ENCODE peak calls at places on chromosomes 6 and 20, in six cellular contexts. T is NCI-H510A; H is endothelial cell; N is MCF 10A; D is stimulated activated CD8-positive, alpha-beta memory T cell treated with anti-CD3 and anti-CD28 coated beads, Interleukin-12 subunit alpha, Interleukin-12 subunit beta, amount 100 ng/mL, for 1 hour; E is ACHN. W is an unnamed sample.

GRCh38 chr6:44176130-44176934 is 17.7 kb downstream of the CAPN11 start:
- DNase-seq in T (no peak), E (no peak), H (no peak), D (no peak), N (no peak), W (no peak)

GRCh38 chr6:155335265-155335664 is 21.0 kb upstream of the TFB1M start:
- DNase-seq in E (no peak), T (no peak), N (no peak), D (no peak), H (no peak), W (no peak)

GRCh38 chr6:5422321-5422915 is 161.1 kb downstream of the FARS2 start:
- DNase-seq in N (peak; percentile 53), T (peak; percentile 3), H (peak; percentile 53), D (no peak), E (peak; percentile 35), W (peak; percentile 30)

GRCh38 chr20:49983848-49984408 is 1.1 kb downstream of the SNAI1 start:
- DNase-seq in D (no peak), E (no peak), T (no peak), H (no peak), N (no peak), W (peak; percentile 51)

GRCh38 chr6:39923394-39923793 is 10.9 kb downstream of the MOCS1 start:
- DNase-seq in T (peak; percentile 57), E (no peak), D (no peak), N (peak; percentile 48), H (no peak), W (no peak)

GRCh38 chr20:4025125-4025524 is 9.8 kb upstream of the RNF24 start:
- DNase-seq in D (no peak), H (no peak), E (no peak), N (no peak), T (no peak), W (no peak)

GRCh38 chr6:17957488-17957887 is 29.9 kb downstream of the KIF13A start:
- DNase-seq in N (no peak), H (no peak), E (no peak), D (no peak), T (no peak), W (no peak)

GRCh38 chr6:107977283-107977682 is 19.3 kb upstream of the SEC63 start:
- DNase-seq in T (no peak), D (no peak), E (peak; percentile 38), H (peak; percentile 11), N (peak; percentile 43), W (no peak)

GRCh38 chr6:12870033-12870432 is 153.5 kb downstream of the PHACTR1 start:
- DNase-seq in E (no peak), T (no peak), D (no peak), N (no peak), H (no peak), W (no peak)

GRCh38 chr6:29516108-29516507 is 28.4 kb upstream of the MAS1L start:
- DNase-seq in D (peak; percentile 2), H (no peak), E (peak; percentile 24), T (no peak), N (peak; percentile 86), W (no peak)

GRCh38 chr6:169252805-169253189 is 849 bp downstream of the THBS2 start:
- DNase-seq in D (no peak), T (no peak), E (no peak), N (no peak), H (no peak), W (no peak)

GRCh38 chr6:19578489-19578888 is 258.7 kb upstream of the ID4 start:
- DNase-seq in N (no peak), E (no peak), T (no peak), D (no peak), H (no peak), W (no peak)

GRCh38 chr20:24718696-24719095 is 230.4 kb upstream of the CST7 start:
- DNase-seq in D (no peak), T (no peak), H (no peak), N (no peak), E (no peak), W (no peak)

GRCh38 chr6:13965582-13966127 is 40.9 kb downstream of the RNF182 start:
- DNase-seq in E (no peak), T (no peak), N (no peak), H (no peak), D (no peak), W (no peak)

GRCh38 chr6:111792241-111792640 is 81.0 kb downstream of the FYN start:
- DNase-seq in D (no peak), E (no peak), T (no peak), N (no peak), H (no peak), W (peak; percentile 26)

GRCh38 chr6:106116125-106116524 is 30.0 kb downstream of the PRDM1 start:
- DNase-seq in D (no peak), E (no peak), T (no peak), H (no peak), N (peak; percentile 65), W (no peak)

GRCh38 chr6:112879920-112880413 is 532.8 kb downstream of the RFPL4B start:
- DNase-seq in N (no peak), H (no peak), E (no peak), T (no peak), D (no peak), W (peak; percentile 77)

GRCh38 chr6:21508753-21509152 is 84.8 kb upstream of the SOX4 start:
- DNase-seq in H (no peak), N (peak; percentile 10), T (no peak), E (no peak), D (no peak), W (no peak)

GRCh38 chr6:69294862-69295261 is 501.9 kb downstream of the LMBRD1 start:
- DNase-seq in T (no peak), N (no peak), E (no peak), D (no peak), H (no peak), W (no peak)

GRCh38 chr6:41470341-41471063 is 75.7 kb upstream of the FOXP4 start:
- DNase-seq in H (no peak), D (no peak), E (no peak), T (no peak), N (peak; percentile 58), W (no peak)

GRCh38 chr20:50455656-50456451 is 54.3 kb upstream of the PTPN1 start:
- DNase-seq in T (no peak), E (no peak), D (no peak), N (no peak), H (no peak), W (peak; percentile 43)

GRCh38 chr6:166957087-166957804 is 896 bp upstream of the RNASET2 start:
- DNase-seq in N (no peak), T (peak; percentile 26), D (no peak), E (no peak), H (no peak), W (peak; percentile 54)

GRCh38 chr6:141548969-141549368 is 583.8 kb upstream of the GJE1 start:
- DNase-seq in H (no peak), E (no peak), D (no peak), N (peak; percentile 89), T (no peak), W (no peak)

GRCh38 chr6:148831064-148831463 is 84.2 kb downstream of the UST start:
- DNase-seq in T (no peak), H (no peak), N (no peak), E (no peak), D (no peak), W (no peak)

GRCh38 chr6:37134622-37135191 is 35.2 kb upstream of the PIM1 start:
- DNase-seq in H (no peak), E (peak; percentile 91), T (no peak), N (peak; percentile 96), D (peak; percentile 3), W (no peak)

GRCh38 chr6:135488023-135488422 is 9.5 kb downstream of the AHI1 start:
- DNase-seq in T (no peak), D (no peak), N (peak; percentile 51), H (no peak), E (peak; percentile 31), W (no peak)

GRCh38 chr6:46024122-46024769 is 8.6 kb upstream of the CLIC5 start:
- DNase-seq in D (no peak), T (no peak), E (no peak), H (no peak), N (no peak), W (peak; percentile 30)

GRCh38 chr6:4503700-4504099 is 272.5 kb upstream of the CDYL start:
- DNase-seq in D (no peak), H (no peak), N (no peak), E (no peak), T (no peak), W (no peak)

GRCh38 chr6:35419431-35419830 is 32.7 kb upstream of the FANCE start:
- DNase-seq in T (no peak), H (no peak), E (no peak), D (no peak), N (no peak), W (peak; percentile 50)

GRCh38 chr6:78427386-78427785 is 440.0 kb upstream of the IRAK1BP1 start:
- DNase-seq in D (no peak), N (no peak), H (no peak), T (no peak), E (no peak), W (no peak)

GRCh38 chr6:75759207-75759606 is 10.2 kb downstream of the MYO6 start:
- DNase-seq in T (no peak), N (no peak), H (no peak), D (no peak), E (peak; percentile 75), W (no peak)

GRCh38 chr6:123777554-123777953 is 26.1 kb upstream of the NKAIN2 start:
- DNase-seq in D (no peak), H (no peak), N (peak; percentile 54), E (peak; percentile 2), T (no peak), W (no peak)

GRCh38 chr6:149440735-149441662 is 40.9 kb downstream of the SUMO4 start:
- DNase-seq in E (no peak), D (no peak), N (no peak), T (no peak), H (no peak), W (no peak)

GRCh38 chr6:13089296-13089994 is 238.9 kb downstream of the TBC1D7 start:
- DNase-seq in N (no peak), E (no peak), H (no peak), T (no peak), D (no peak), W (no peak)

GRCh38 chr6:54988576-54988975 is 142.0 kb downstream of the FAM83B start:
- DNase-seq in N (no peak), T (no peak), E (no peak), D (no peak), H (no peak), W (no peak)